ENCODE peak calls at places on chromosomes 2 and 18, in four cellular contexts. H is neural progenitor cell; F is CD8-positive, alpha-beta T cell; P is foreskin keratinocyte. N is an unnamed sample.

GRCh38 chr18:55054591-55054990 is 95.3 kb upstream of the CCDC68 start:
- DNase-seq in H (no peak), F (no peak), P (no peak), N (no peak)

GRCh38 chr18:75429975-75430374 is 2.5 kb upstream of the SMIM21 start:
- DNase-seq in F (no peak), P (no peak), H (no peak), N (no peak)

GRCh38 chr2:229810786-229811185 is 96.4 kb upstream of the DNER start:
- DNase-seq in F (no peak), H (no peak), P (no peak), N (no peak)

GRCh38 chr2:108911807-108912628 is 77.0 kb downstream of the EDAR start:
- DNase-seq in H (no peak), P (peak; percentile 18), F (peak; percentile 19), N (no peak)

GRCh38 chr2:113324684-113325160 is 46.0 kb upstream of the PAX8 start:
- DNase-seq in P (peak; percentile 70), F (peak; percentile 57), H (peak; percentile 84), N (peak; percentile 75)

GRCh38 chr2:37376421-37377186 is 32.2 kb downstream of the QPCT start:
- DNase-seq in F (no peak), P (peak; percentile 81), H (no peak), N (peak; percentile 95)

GRCh38 chr18:61637319-61637718 is 255.5 kb downstream of the RNF152 start:
- DNase-seq in F (no peak), H (peak; percentile 73), P (no peak), N (no peak)

GRCh38 chr2:54903736-54904554 is 146.3 kb downstream of the RTN4 start:
- DNase-seq in P (peak; percentile 98), F (no peak), H (no peak), N (peak; percentile 98)

GRCh38 chr2:216350214-216350789 is 22.0 kb downstream of the MARCHF4 start:
- DNase-seq in F (peak; percentile 70), P (peak; percentile 67), H (no peak), N (peak; percentile 66)

GRCh38 chr2:43790118-43790517 is 16.3 kb downstream of the DYNC2LI1 start:
- DNase-seq in P (no peak), F (no peak), H (no peak), N (no peak)

GRCh38 chr2:227163998-227164744 is at the start of the genes COL4A3 and COL4A4:
- DNase-seq in P (no peak), F (no peak), H (peak; percentile 74), N (peak; percentile 49)

GRCh38 chr2:231336236-231336635 is 59.3 kb upstream of the B3GNT7 start:
- DNase-seq in P (no peak), H (no peak), F (no peak), N (no peak)

DNA sequence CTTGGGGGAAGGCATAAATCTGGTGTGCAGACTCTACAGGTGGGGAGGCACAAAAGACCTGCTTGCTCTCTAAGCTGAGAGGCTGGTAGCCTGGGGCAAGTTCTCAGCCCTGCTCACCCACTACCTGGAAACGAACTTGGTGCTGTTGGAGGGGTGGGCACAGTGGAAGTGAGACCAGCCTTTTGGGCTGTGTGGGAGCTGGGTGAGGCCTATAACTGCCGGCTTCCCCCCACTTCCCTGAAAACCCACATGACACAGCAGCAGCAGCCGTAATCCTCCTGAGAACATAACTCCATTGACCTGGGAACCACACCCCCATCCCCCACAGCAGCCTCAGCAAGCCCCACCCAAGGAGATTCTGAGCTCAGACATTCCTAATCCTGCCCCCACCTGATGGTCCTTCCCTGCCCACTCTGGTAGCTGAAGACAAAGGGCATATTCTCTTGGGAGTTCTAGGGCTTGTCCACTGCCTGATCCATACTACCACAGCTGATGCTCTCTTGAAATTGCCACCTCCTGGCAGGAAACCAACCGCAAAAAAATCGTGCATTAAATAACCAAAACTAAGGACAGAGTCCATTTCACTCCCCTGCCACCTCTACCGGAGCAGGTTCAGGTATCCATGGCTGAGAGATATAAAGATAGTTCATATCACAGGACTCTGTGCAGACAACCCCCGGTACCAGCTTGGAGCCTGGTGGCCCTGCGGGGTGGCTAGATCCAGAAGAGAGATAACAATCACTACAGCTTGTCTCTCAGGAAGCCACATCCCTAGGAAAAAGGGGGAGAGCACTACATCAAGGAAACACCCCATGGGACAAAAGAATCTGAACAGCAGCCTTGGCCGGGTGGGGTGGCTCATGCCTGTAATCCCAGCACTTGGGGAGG is 178.1 kb downstream of the NDUFA10 start:
- DNase-seq in F (no peak), H (no peak), P (no peak), N (no peak)
- H3K27ac ChIP-seq in F (no peak overlapping the region), H (no peak overlapping the region), P (no peak overlapping the region), N (no peak overlapping the region)

GRCh38 chr2:219541611-219542180 is 1.9 kb downstream of the CHPF start:
- DNase-seq in H (peak; percentile 87), F (peak; percentile 92), P (peak; percentile 82), N (peak; percentile 91)

GRCh38 chr2:219539295-219539788 is 4.3 kb downstream of the CHPF start:
- DNase-seq in H (no peak), P (no peak), F (no peak), N (no peak)

GRCh38 chr2:219542931-219543595 is 546 bp downstream of the CHPF start:
- DNase-seq in H (peak; percentile 74), F (peak; percentile 50), P (no peak), N (peak; percentile 50)

GRCh38 chr2:219539926-219540678 is 3.5 kb downstream of the CHPF start:
- DNase-seq in H (no peak), F (no peak), P (no peak), N (no peak)

DNA sequence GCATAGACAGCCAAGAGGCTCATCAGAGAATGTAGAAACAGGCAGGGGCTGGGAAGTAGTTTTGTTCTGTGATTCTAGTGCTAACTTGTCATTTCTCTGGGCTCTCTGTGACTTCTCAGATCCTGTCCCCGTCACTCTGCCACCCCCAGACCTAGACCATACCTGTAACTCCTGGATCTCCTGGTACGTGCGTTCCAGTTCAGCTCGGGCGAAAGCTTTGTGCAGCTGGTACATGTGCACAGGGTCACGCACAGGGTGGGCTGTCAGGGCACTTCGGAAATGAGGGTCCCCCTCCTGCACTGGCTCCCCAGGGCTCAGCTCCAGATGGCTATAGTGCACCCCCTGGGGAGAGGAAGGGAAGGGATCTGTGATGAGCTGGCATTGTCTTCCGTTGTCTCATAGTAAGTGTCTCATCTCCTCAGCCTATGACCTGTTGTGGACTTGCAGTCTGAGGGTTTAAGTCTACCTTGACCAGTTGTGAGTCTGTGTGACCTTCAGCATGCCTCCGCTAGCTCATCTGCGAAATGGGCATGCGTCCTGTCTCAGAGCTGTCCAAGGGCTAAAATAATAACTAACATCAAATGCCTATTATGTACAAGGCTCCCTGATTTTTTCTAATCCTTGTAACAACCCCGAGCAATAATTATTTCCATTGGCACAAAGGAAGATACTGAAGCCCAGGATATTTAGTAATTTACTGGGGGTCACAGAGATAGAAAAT is 2.7 kb downstream of the CHPF start:
- DNase-seq in F (no peak), P (no peak), H (no peak), N (no peak)
- H3K4me1 ChIP-seq in F (peaks cover 18% of the 10 kb centered on the region), P (no peaks in the 10 kb centered on the region), H (peaks cover 30% of the 10 kb centered on the region), N (peaks cover 7% of the 10 kb centered on the region)

GRCh38 chr2:205749078-205749477 is 66.8 kb downstream of the NRP2 start:
- DNase-seq in P (no peak), F (no peak), H (no peak), N (no peak)
- H3K27ac ChIP-seq in P (peak overlapping the region; percentile 93), F (no peak overlapping the region), H (no peak overlapping the region), N (peak overlapping the region; percentile 99)

DNA sequence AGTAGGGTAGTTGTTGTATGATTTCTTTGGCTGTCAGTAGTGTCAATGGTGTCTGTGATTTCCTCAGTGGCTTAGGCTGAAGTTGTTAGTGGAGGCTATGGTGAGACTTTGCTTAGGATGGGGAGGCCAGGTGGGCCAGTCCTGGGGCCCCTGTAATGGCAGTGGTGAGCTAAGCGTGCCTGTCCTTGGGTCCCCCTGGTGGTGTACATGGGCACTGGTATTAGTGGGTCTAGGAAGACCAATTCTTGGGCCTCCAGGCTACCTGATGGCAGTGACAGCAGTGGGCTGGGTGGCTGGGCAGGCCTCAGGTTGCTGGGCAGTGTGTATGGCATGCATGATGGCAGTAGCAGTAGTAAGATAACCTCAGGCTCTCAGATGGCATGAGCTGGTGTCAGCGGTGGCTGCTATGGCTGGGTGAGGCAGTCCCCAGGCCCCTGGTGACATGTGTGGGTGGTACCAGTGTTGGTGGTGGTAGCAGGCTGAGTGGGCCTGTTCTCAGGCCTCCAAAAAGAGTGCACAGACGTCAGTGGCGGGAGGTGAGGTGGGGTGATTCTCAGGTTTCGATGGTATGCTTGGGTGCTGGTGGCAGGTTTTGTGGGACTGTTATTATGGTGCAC is 103.2 kb downstream of the KLHL14 start:
- DNase-seq in P (no peak), H (no peak), F (no peak), N (no peak)
- H3K4me1 ChIP-seq in P (no peaks in the 10 kb centered on the region), H (no peaks in the 10 kb centered on the region), F (no peaks in the 10 kb centered on the region), N (no peaks in the 10 kb centered on the region)